ENCODE peak calls at places on chromosomes 5 and 9, in five cellular contexts. N, A, G, C and M are unnamed samples.

GRCh38 chr9:15404171-15404570 is 18.5 kb upstream of the SNAPC3 start:
- DNase-seq in N (no peak), A (no peak), G (no peak), C (no peak), M (no peak)

GRCh38 chr5:135999396-136000139 is 29.2 kb upstream of the TGFBI start:
- DNase-seq in N (no peak), A (no peak), G (no peak), C (no peak), M (peak; percentile 85)

GRCh38 chr5:6343951-6344596 is 34.3 kb downstream of the MED10 start:
- DNase-seq in N (no peak), A (no peak), G (no peak), C (no peak), M (no peak)

GRCh38 chr9:75063556-75064305 is 24.2 kb downstream of the NMRK1 start:
- DNase-seq in N (no peak), A (no peak), G (no peak), C (no peak), M (peak; percentile 68)

GRCh38 chr5:24245821-24246220 is 399.0 kb downstream of the CDH10 start:
- DNase-seq in N (no peak), A (no peak), G (no peak), C (no peak), M (no peak)

GRCh38 chr9:89999176-89999533 is 394.3 kb downstream of the GADD45G start:
- DNase-seq in N (no peak), A (no peak), G (peak; percentile 51), C (no peak), M (peak; percentile 75)

GRCh38 chr9:136204838-136205706 is at the start of gene LHX3:
- DNase-seq in N (no peak), A (peak; percentile 40), G (no peak), C (no peak), M (no peak)

GRCh38 chr5:169161022-169161680 is 139.8 kb downstream of the SLIT3 start:
- DNase-seq in N (no peak), A (peak; percentile 32), G (peak; percentile 46), C (peak; percentile 25), M (peak; percentile 16)

GRCh38 chr5:53481887-53482716 is 1.7 kb downstream of the FST start:
- DNase-seq in N (peak; percentile 58), A (peak; percentile 66), G (peak; percentile 74), C (peak; percentile 51), M (peak; percentile 65)

GRCh38 chr9:3436629-3437028 is 89.2 kb downstream of the RFX3 start:
- DNase-seq in N (no peak), A (no peak), G (no peak), C (no peak), M (peak; percentile 68)

GRCh38 chr5:140113699-140114263 is at the start of gene PURA:
- DNase-seq in N (peak; percentile 92), A (peak; percentile 96), G (peak; percentile 98), C (peak; percentile 95), M (peak; percentile 84)
- TF ChIP-seq CTCF in N (peak; percentile 73), A (no peak), G (no peak), C (no peak), M (no peak)

DNA sequence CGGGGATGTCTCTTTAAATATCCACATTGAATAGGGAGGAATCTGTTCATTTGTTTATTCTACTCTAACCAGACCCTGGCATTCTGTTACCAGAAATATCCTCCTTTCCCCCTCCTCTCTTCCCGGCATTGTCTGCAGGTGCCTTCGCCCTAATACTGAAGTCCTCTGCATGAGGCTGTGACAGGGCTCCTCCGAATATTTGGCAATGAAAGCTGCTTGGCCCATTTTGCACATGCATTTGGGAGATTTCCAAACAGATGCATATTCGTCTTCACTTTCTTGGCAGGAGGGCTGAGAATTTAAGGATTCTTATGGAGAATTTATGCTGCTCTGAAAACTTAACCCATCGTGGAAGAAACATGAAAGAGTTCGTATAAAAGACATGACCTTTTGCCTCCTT is 484.0 kb downstream of the ZNF608 start:
- DNase-seq in N (no peak), A (no peak), G (no peak), C (no peak), M (no peak)
- H3K4me3 ChIP-seq in N (no peak overlapping the region), A (no peak overlapping the region), G (no peak overlapping the region), C (no peak overlapping the region), M (no peak overlapping the region)

DNA sequence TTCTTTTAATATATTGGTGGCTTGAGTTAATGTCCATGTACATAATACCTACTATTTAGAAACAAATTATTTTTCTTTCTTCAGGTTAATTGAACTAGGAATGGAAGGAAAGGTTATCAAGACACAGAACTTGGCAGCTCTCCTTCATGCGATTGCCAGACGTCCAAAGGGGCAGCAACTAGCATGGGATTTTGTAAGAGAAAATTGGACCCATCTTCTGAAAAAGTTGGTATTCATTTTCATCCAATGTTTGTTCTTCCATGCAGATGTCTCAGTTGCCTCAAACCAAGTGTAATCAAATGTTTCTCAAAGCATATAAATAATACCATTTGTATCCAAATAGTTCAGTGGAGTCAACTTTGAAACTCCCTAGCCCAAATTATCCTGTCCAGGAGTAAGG is 22.6 kb upstream of the LNPEP start:
- DNase-seq in N (no peak), A (no peak), G (no peak), C (no peak), M (no peak)
- H3K36me3 ChIP-seq in N (no peaks in the 10 kb centered on the region), A (no peaks in the 10 kb centered on the region), G (peaks cover 53% of the 10 kb centered on the region), C (no peaks in the 10 kb centered on the region), M (no peaks in the 10 kb centered on the region)

GRCh38 chr5:84450617-84451414 is 66.1 kb upstream of the EDIL3 start:
- DNase-seq in N (no peak), A (no peak), G (no peak), C (no peak), M (no peak)
- TF ChIP-seq CTCF in N (no peak), A (no peak), G (no peak), C (no peak), M (peak; percentile 37)

GRCh38 chr5:177130211-177131018 is 3.2 kb upstream of the NSD1 start:
- DNase-seq in N (no peak), A (no peak), G (no peak), C (no peak), M (peak; percentile 57)

GRCh38 chr5:177132504-177133118 is 962 bp upstream of the NSD1 start:
- DNase-seq in N (no peak), A (no peak), G (no peak), C (no peak), M (no peak)

GRCh38 chr5:177131711-177132503 is 1.7 kb upstream of the NSD1 start:
- DNase-seq in N (no peak), A (peak; percentile 68), G (peak; percentile 41), C (no peak), M (no peak)

GRCh38 chr5:177131352-177131710 is 2.2 kb upstream of the NSD1 start:
- DNase-seq in N (no peak), A (no peak), G (no peak), C (no peak), M (no peak)

DNA sequence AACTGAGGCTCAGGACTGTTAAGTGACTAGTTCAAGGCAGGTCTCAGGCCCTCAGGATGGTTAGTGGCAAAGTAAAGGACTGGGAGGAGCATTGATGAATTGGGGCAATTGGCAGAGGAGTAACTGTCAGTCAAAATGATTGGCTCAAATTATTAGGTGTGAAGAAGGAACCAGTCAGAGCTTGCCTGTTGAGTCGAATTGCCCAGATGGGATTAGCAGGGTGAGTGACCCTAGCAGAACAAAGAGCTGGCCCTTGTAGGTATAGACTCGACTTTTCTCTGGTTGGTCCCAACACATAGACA is 2.6 kb upstream of the NSD1 start:
- DNase-seq in N (no peak), A (no peak), G (no peak), C (no peak), M (no peak)
- H3K4me3 ChIP-seq in N (no peak overlapping the region), A (no peak overlapping the region), G (no peak overlapping the region), C (no peak overlapping the region), M (no peak overlapping the region)

DNA sequence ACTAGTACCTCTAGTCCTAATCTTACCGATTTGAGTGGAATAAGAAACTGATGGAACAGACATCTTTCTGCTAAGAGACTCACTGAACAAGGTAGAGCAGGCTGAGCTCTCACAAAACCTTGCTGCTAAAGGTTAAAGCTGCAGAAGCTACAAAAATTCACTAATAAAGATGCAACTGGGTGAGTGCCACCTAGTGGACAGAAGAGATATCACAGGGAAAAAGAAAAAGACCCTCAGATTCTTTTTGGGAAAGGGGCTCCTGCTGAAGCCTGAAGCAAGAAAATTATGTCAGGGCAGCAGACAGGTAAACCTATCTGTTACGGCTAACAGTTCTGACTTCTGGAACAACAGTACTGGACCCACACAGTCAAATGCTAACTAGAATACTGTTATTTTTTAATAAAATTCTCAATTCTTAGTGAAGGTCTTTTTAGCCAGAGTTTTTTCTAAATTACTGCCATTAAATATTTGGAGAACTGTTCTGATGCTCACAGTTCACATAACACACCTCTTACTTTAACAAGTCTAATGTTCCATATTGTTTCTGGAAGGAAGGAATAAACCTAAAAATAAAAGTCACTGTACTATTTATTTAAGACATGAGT is 51.2 kb downstream of the DIAPH1 start:
- DNase-seq in N (no peak), A (no peak), G (no peak), C (no peak), M (no peak)
- H3K36me3 ChIP-seq in N (peaks cover 45% of the 10 kb centered on the region), A (no peaks in the 10 kb centered on the region), G (peaks cover 68% of the 10 kb centered on the region), C (no peaks in the 10 kb centered on the region), M (peaks cover 2% of the 10 kb centered on the region)

DNA sequence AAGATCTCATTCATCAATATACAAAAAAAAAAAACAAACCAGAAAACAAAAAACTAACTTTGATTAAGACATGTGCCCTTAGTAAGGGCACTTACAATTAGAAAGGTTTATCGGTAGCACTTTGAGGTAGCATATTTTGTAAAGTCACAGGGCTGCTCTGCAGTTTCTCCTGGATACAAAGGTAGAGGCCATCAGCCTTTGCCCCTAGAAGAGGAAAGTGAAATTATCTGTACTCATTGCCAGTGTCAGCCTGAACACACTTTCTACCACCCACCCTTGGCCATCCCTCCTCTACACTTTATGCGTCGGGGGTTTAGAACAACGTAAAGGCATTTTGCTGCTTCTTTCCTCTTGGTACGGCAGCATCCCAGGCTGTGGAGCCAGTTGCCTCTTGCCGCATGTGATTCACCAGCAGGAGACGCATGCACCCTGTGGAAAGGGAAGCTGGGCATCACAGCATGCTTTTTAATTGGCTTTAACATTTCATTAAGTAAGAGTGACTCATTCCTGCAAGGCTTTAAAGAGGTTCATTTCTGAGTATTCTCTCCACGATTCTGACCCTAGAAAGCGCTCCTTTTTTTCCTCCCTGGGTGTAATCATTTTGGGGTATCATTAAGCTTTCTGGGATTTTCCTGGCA is 84.6 kb downstream of the CEMIP2 start:
- DNase-seq in N (no peak), A (peak; percentile 27), G (no peak), C (no peak), M (peak; percentile 63)
- TF ChIP-seq CTCF in N (no peak), A (no peak), G (peak; percentile 6), C (peak; percentile 27), M (peak; percentile 49)

GRCh38 chr9:84669008-84669292 is 579 bp upstream of the NTRK2 start:
- DNase-seq in N (no peak), A (no peak), G (no peak), C (no peak), M (no peak)

GRCh38 chr9:84669293-84670105 is at the start of gene NTRK2:
- DNase-seq in N (no peak), A (peak; percentile 62), G (peak; percentile 37), C (peak; percentile 35), M (peak; percentile 26)

GRCh38 chr9:84671651-84672467 is 2.3 kb downstream of the NTRK2 start:
- DNase-seq in N (no peak), A (no peak), G (no peak), C (no peak), M (no peak)

GRCh38 chr9:84670106-84670800 is 724 bp downstream of the NTRK2 start:
- DNase-seq in N (no peak), A (peak; percentile 52), G (peak; percentile 42), C (no peak), M (no peak)

GRCh38 chr9:84670801-84671153 is 1.2 kb downstream of the NTRK2 start:
- DNase-seq in N (no peak), A (no peak), G (no peak), C (no peak), M (no peak)
- H3K4me3 ChIP-seq in N (no peak overlapping the region), A (peak overlapping the region; percentile 44), G (peak overlapping the region; percentile 40), C (peak overlapping the region; percentile 43), M (no peak overlapping the region)